ENCODE peak calls at places on chromosomes 4 and X, in five cellular contexts. L is thoracic aorta, Z is psoas muscle, T is heart right ventricle, F is GM23248. Y is an unnamed sample. For H3K4me1, the result is how much of the 10 kb centered on the place peaks cover.

GRCh38 chr4:103074598-103075434 is 1.7 kb downstream of the SLC9B2 start:
- DNase-seq in L (no peak), Z (no peak), T (no peak), F (peak), Y (no peak)

GRCh38 chr4:88728146-88728545 is 30.5 kb upstream of the NAP1L5 start:
- DNase-seq in L (no peak), Z (peak), T (peak), F (no peak), Y (peak)

GRCh38 chrX:24235084-24235710 is 78.7 kb downstream of the SUPT20HL2 start:
- DNase-seq in L (no peak), Z (no peak), T (no peak), F (no peak), Y (no peak)

GRCh38 chr4:99655315-99656081 is 2.1 kb downstream of the C4orf54 start:
- DNase-seq in L (peak), Z (peak), T (peak), F (peak), Y (peak)

GRCh38 chrX:126847143-126847542 is 27.6 kb downstream of the PRR32 start:
- DNase-seq in L (no peak), Z (no peak), T (no peak), F (no peak), Y (no peak)

GRCh38 chrX:68912113-68912980 is 83.5 kb downstream of the EFNB1 start:
- DNase-seq in L (no peak), Z (peak), T (no peak), F (no peak), Y (no peak)

GRCh38 chrX:84046403-84046984 is 141.5 kb downstream of the RPS6KA6 start:
- DNase-seq in L (no peak), Z (no peak), T (no peak), F (peak), Y (no peak)

GRCh38 chrX:30196322-30196721 is 19.0 kb upstream of the MAGEB2 start:
- DNase-seq in L (no peak), Z (no peak), T (no peak), F (peak), Y (no peak)

GRCh38 chrX:71909956-71910355 is 689 bp upstream of the NHSL2 start:
- DNase-seq in L (no peak), Z (no peak), T (peak), F (peak), Y (peak)

GRCh38 chr4:172652369-172652768 is 516.2 kb upstream of the GALNT7 start:
- DNase-seq in L (no peak), Z (no peak), T (no peak), F (no peak), Y (no peak)

GRCh38 chr4:519203-519651 is 20.2 kb downstream of the PIGG start:
- DNase-seq in L (no peak), Z (no peak), T (no peak), F (no peak), Y (no peak)

GRCh38 chr4:77821775-77822174 is 2.6 kb upstream of the CNOT6L start:
- DNase-seq in L (no peak), Z (no peak), T (no peak), F (no peak), Y (no peak)

GRCh38 chrX:39818071-39818470 is 279.7 kb downstream of the BCOR start:
- DNase-seq in L (no peak), Z (peak), T (no peak), F (no peak), Y (no peak)

GRCh38 chr4:177001271-177002175 is 208.8 kb upstream of the VEGFC start:
- DNase-seq in L (no peak), Z (no peak), T (no peak), F (peak), Y (no peak)

GRCh38 chr4:19349416-19349815 is 902.3 kb upstream of the SLIT2 start:
- DNase-seq in L (no peak), Z (no peak), T (no peak), F (no peak), Y (no peak)

GRCh38 chr4:55838952-55839351 is 14.5 kb upstream of the EXOC1 start:
- DNase-seq in L (no peak), Z (no peak), T (no peak), F (no peak), Y (no peak)

GRCh38 chrX:100636321-100636991 is at the start of gene TSPAN6:
- DNase-seq in L (no peak), Z (peak), T (peak), F (peak), Y (peak)

GRCh38 chrX:72272868-72273267 is 4.2 kb downstream of the RPS4X start:
- DNase-seq in L (no peak), Z (no peak), T (no peak), F (peak), Y (no peak)

GRCh38 chr4:10173754-10174749 is 57.5 kb upstream of the WDR1 start:
- DNase-seq in L (peak), Z (peak), T (peak), F (no peak), Y (peak)

GRCh38 chr4:4923208-4923607 is 63.7 kb downstream of the MSX1 start:
- DNase-seq in L (no peak), Z (no peak), T (no peak), F (no peak), Y (no peak)

GRCh38 chr4:95317124-95317820 is 231.5 kb downstream of the UNC5C start:
- DNase-seq in L (no peak), Z (no peak), T (no peak), F (no peak), Y (no peak)

GRCh38 chrX:108264376-108264775 is 172.8 kb downstream of the ATG4A start:
- DNase-seq in L (no peak), Z (no peak), T (no peak), F (no peak), Y (no peak)

GRCh38 chrX:22629105-22629725 is 356.5 kb downstream of the CBLL2 start:
- DNase-seq in L (no peak), Z (no peak), T (no peak), F (peak), Y (no peak)

GRCh38 chr4:56511098-56511497 is 5.5 kb downstream of the ARL9 start:
- DNase-seq in L (no peak), Z (no peak), T (no peak), F (no peak), Y (peak)

GRCh38 chr4:82721819-82722423 is 76.7 kb downstream of the SCD5 start:
- DNase-seq in L (no peak), Z (no peak), T (peak), F (peak), Y (no peak)

GRCh38 chrX:17564689-17565409 is 172.4 kb upstream of the SCML1 start:
- DNase-seq in L (no peak), Z (peak), T (peak), F (peak), Y (no peak)

GRCh38 chrX:116417968-116418367 is 18.4 kb upstream of the SLC6A14 start:
- DNase-seq in L (no peak), Z (no peak), T (no peak), F (no peak), Y (no peak)

GRCh38 chrX:132216806-132217202 is 2.4 kb downstream of the RAP2C start:
- DNase-seq in L (no peak), Z (no peak), T (no peak), F (peak), Y (no peak)

GRCh38 chr4:88335092-88335665 is 43.5 kb upstream of the HERC6 start:
- DNase-seq in L (no peak), Z (no peak), T (peak), F (peak), Y (no peak)

GRCh38 chrX:133185938-133186337 is 32.2 kb downstream of the TFDP3 start:
- DNase-seq in L (no peak), Z (no peak), T (no peak), F (no peak), Y (no peak)

GRCh38 chr4:37429906-37430305 is 185.4 kb downstream of the NWD2 start:
- DNase-seq in L (no peak), Z (no peak), T (no peak), F (no peak), Y (no peak)

GRCh38 chr4:165234766-165235165 is 27.4 kb downstream of the KLHL2 start:
- DNase-seq in L (no peak), Z (no peak), T (no peak), F (no peak), Y (no peak)

GRCh38 chr4:113773014-113773413 is 11.5 kb upstream of the CAMK2D start:
- DNase-seq in L (no peak), Z (no peak), T (no peak), F (no peak), Y (no peak)

GRCh38 chrX:39854772-39855747 is 242.7 kb downstream of the BCOR start:
- DNase-seq in L (no peak), Z (no peak), T (no peak), F (no peak), Y (no peak)

GRCh38 chr4:39228377-39228776 is 46.0 kb downstream of the WDR19 start:
- DNase-seq in L (no peak), Z (no peak), T (no peak), F (no peak), Y (no peak)
- H3K4me3 ChIP-seq in L (peak), Z (no peak), T (no peak), F (no peak), Y (no peak)

GRCh38 chr4:86450861-86451260 is 91.0 kb upstream of the MAPK10 start:
- DNase-seq in L (no peak), Z (no peak), T (no peak), F (no peak), Y (no peak)

GRCh38 chr4:86452323-86452995 is 92.6 kb upstream of the MAPK10 start:
- DNase-seq in L (no peak), Z (no peak), T (peak), F (no peak), Y (no peak)

GRCh38 chr4:86450189-86450588 is 90.3 kb upstream of the MAPK10 start:
- DNase-seq in L (no peak), Z (no peak), T (no peak), F (no peak), Y (no peak)

GRCh38 chr4:86451560-86452322 is 91.9 kb upstream of the MAPK10 start:
- DNase-seq in L (no peak), Z (no peak), T (no peak), F (peak), Y (no peak)

DNA sequence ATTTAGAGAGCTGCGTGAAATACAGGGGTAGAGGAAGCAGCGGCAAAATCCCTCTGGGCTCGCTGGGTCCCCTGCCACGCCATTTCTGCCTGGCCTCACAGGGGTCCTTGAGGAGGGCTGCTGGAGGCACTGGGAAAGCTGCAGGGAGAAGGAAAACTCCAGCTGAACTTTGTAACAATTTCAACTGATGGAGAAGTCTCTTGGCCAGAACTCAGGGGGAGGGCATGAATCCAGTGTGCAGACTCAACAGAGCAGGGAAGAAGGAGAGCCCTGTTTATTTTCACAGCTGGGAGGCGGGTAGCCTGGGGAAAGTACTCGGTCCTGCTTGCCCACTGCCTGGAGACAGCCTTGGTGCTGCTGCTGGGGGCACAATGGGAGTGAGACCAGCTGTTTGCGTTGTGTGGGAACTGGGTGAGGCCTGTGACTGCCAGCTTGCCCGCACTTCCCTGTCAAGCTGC is 93.2 kb upstream of the MAPK10 start:
- DNase-seq in L (no peak), Z (no peak), T (peak), F (no peak), Y (peak)
- H3K4me1 ChIP-seq in L (under half), Z (under half), T (under half), F (under half), Y (under half)

GRCh38 chr4:139443661-139444060 is 10.3 kb upstream of the RAB33B start:
- DNase-seq in L (no peak), Z (no peak), T (no peak), F (no peak), Y (no peak)

GRCh38 chr4:139436122-139436521 is 17.8 kb upstream of the RAB33B start:
- DNase-seq in L (no peak), Z (no peak), T (no peak), F (no peak), Y (no peak)

GRCh38 chr4:139438141-139438540 is 15.8 kb upstream of the RAB33B start:
- DNase-seq in L (no peak), Z (no peak), T (no peak), F (no peak), Y (no peak)

DNA sequence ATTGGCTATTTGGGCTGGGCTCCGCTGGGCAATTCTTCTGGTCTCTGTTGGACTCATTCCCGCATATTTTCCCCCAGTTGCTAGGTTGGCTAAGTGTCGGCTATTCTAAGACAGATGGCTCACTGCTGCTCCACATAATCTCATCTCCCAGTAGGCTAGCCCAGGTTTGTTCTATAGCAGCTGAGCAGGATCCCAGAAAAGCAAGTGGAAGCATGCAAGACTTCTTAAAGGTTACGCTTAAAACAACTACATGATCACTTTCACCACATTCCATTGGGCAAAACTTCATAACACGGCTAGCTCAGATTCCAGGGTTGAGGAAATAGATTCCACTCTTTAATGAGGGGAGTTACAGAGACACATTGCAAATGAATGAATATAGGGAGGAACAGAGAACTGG is 12.9 kb upstream of the RAB33B start:
- DNase-seq in L (no peak), Z (no peak), T (no peak), F (no peak), Y (no peak)
- H3K27ac ChIP-seq in L (no peak), Z (no peak), T (no peak), F (no peak), Y (no peak)

DNA sequence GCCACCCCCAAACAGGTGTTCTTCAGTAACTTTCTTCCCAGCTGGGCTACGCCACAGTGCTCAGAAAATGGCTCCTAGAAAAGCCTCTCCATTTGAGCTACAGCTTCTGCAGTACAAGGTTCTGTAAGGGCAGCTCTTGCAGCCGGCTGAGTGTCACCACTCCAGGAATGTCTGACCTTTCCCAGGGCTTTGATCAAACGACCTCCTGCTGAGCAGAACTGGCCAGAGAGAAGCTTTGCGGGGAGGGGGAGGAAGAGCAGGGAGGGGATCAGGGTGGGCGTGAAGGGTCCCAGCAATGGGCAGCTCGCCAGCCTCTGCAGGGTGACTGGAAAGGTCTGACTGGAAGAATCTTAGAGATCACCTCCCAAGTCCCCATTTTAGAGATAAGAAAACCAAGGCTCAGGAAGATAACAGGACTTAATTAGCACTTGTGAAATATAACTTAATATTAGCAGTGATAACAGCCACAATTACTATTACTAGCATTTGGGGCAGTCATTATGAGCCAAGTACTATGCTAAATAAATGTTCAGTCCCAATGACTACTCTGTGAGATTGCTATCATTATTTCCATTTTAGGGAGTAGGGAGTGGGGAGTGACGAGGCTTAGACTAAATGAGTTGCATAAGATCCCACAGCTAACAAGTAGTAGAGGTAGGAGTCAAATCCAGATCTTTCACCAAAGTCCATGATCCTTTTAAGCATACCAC is 51.1 kb downstream of the LEF1 start:
- DNase-seq in L (no peak), Z (peak), T (no peak), F (no peak), Y (peak)
- H3K4me3 ChIP-seq in L (no peak), Z (no peak), T (no peak), F (no peak), Y (no peak)

GRCh38 chr4:1841201-1841885 is 14.6 kb downstream of the LETM1 start:
- DNase-seq in L (no peak), Z (no peak), T (no peak), F (no peak), Y (no peak)

GRCh38 chr4:1842339-1842895 is 13.5 kb downstream of the LETM1 start:
- DNase-seq in L (no peak), Z (no peak), T (no peak), F (peak), Y (no peak)

GRCh38 chr4:1841886-1842210 is 14.1 kb downstream of the LETM1 start:
- DNase-seq in L (no peak), Z (no peak), T (no peak), F (no peak), Y (no peak)

GRCh38 chr4:1842993-1843448 is 12.9 kb downstream of the LETM1 start:
- DNase-seq in L (no peak), Z (no peak), T (peak), F (peak), Y (peak)

DNA sequence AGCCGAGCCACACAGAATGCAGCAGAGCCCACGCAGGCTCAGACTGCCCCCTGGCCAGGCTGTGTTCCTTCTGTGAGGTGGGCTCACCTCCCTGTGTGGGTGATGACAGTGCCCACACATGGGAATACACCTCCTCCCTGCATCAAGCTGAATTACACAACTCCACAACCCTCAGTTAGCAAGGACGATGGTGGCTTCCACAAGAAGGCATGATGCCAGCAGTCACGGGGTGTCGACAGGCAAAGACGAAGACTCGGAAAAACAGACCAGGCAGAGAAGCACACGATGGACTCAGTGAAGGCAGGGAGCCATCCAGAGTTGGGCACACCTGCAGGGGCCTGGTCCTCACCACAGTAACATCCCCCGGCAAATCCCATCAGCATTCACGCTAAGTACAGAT is 12.1 kb downstream of the LETM1 start:
- DNase-seq in L (no peak), Z (no peak), T (peak), F (peak), Y (peak)
- H3K4me1 ChIP-seq in L (under half), Z (under half), T (under half), F (under half), Y (under half)

GRCh38 chrX:15738686-15739016 is 581 bp downstream of the CA5B start:
- DNase-seq in L (no peak), Z (no peak), T (no peak), F (no peak), Y (no peak)
- H3K27ac ChIP-seq in L (peak), Z (no peak), T (no peak), F (no peak), Y (peak)

Y was measured in heart left ventricle.